ENCODE peak calls at places on chromosomes 12 and 14, in eight cellular contexts. C is left ventricle myocardium inferior, J is PC-3, R is neural progenitor cell, K is AG04450, H is esophagus muscularis mucosa, Y is testis, P is colonic mucosa. A is an unnamed sample. For H3K27me3, the result is how much of the 10 kb centered on the place peaks cover.

GRCh38 chr12:15754233-15754632 is 35.0 kb downstream of the EPS8 start:
- DNase-seq in K (no peak), Y (no peak), H (no peak), C (no peak), P (no peak), J (no peak), R (no peak), A (no peak)

GRCh38 chr12:100391856-100392255 is 35.0 kb downstream of the SLC17A8 start:
- DNase-seq in P (peak), J (peak), C (no peak), Y (no peak), R (no peak), H (no peak), K (no peak), A (peak)

GRCh38 chr12:7501031-7501585 is 2.5 kb downstream of the CD163 start:
- DNase-seq in P (no peak), J (no peak), K (no peak), H (no peak), C (no peak), Y (no peak), R (no peak), A (no peak)

GRCh38 chr14:32565256-32565655 is 236.2 kb downstream of the AKAP6 start:
- DNase-seq in H (no peak), P (no peak), K (no peak), R (no peak), J (no peak), C (no peak), Y (no peak), A (no peak)

GRCh38 chr12:49188205-49188915 is 520 bp downstream of the TUBA1A start:
- DNase-seq in R (peak), C (peak), K (no peak), P (peak), Y (peak), J (peak), H (peak), A (peak)

GRCh38 chr12:63989301-63989845 is 144.9 kb downstream of the SRGAP1 start:
- DNase-seq in C (no peak), Y (no peak), J (no peak), R (no peak), P (no peak), K (no peak), H (no peak), A (peak)

GRCh38 chr12:47576256-47576655 is 129.6 kb downstream of the RPAP3 start:
- DNase-seq in H (no peak), P (no peak), C (no peak), Y (peak), R (peak), J (no peak), K (no peak), A (no peak)

GRCh38 chr12:47282206-47282605 is 202.4 kb upstream of the AMIGO2 start:
- DNase-seq in K (no peak), R (no peak), Y (no peak), H (no peak), J (no peak), P (no peak), C (no peak), A (peak)

GRCh38 chr14:89845346-89845745 is 109.2 kb downstream of the EFCAB11 start:
- DNase-seq in J (peak), C (no peak), K (peak), R (no peak), Y (no peak), H (no peak), P (no peak), A (peak)

GRCh38 chr14:36275741-36276140 is 44.7 kb downstream of the MBIP start:
- DNase-seq in P (no peak), K (no peak), Y (no peak), J (no peak), R (peak), H (no peak), C (no peak), A (no peak)

GRCh38 chr12:76346798-76347420 is 1.3 kb downstream of the BBS10 start:
- DNase-seq in H (no peak), K (no peak), Y (peak), J (peak), C (no peak), R (peak), P (no peak), A (no peak)

GRCh38 chr14:22919601-22919921 is 612 bp upstream of the RBM23 start:
- DNase-seq in H (no peak), R (no peak), P (no peak), J (no peak), C (no peak), Y (no peak), K (no peak), A (no peak)

GRCh38 chr12:64675795-64676194 is 65.5 kb downstream of the RASSF3 start:
- DNase-seq in C (peak), Y (no peak), K (no peak), R (no peak), H (no peak), P (peak), J (peak), A (peak)

GRCh38 chr12:130846386-130846785 is 7.3 kb upstream of the STX2 start:
- DNase-seq in J (no peak), P (no peak), H (no peak), Y (no peak), R (no peak), K (no peak), C (no peak), A (no peak)

GRCh38 chr14:105323663-105324062 is 9.1 kb downstream of the PACS2 start:
- DNase-seq in R (no peak), J (no peak), C (no peak), P (no peak), Y (no peak), K (no peak), H (no peak), A (no peak)

GRCh38 chr12:96514328-96514727 is 25.0 kb downstream of the CFAP54 start:
- DNase-seq in C (no peak), Y (no peak), R (no peak), K (no peak), J (no peak), P (no peak), H (no peak), A (no peak)

GRCh38 chr14:91175802-91176201 is 61.9 kb downstream of the DGLUCY start:
- DNase-seq in R (no peak), P (no peak), C (no peak), Y (no peak), J (no peak), H (no peak), K (no peak), A (no peak)

GRCh38 chr14:21978184-21978998 is 304.8 kb upstream of the OR4E1 start:
- DNase-seq in K (no peak), C (no peak), Y (peak), P (peak), H (no peak), R (peak), J (peak), A (peak)

GRCh38 chr14:54597795-54598443 is 31.0 kb downstream of the SAMD4A start:
- DNase-seq in K (no peak), Y (no peak), R (no peak), J (peak), C (no peak), P (no peak), H (no peak), A (no peak)

GRCh38 chr12:15859136-15859535 is 23.1 kb upstream of the STRAP start:
- DNase-seq in K (no peak), Y (no peak), H (no peak), R (no peak), P (no peak), J (no peak), C (no peak), A (no peak)

GRCh38 chr12:53172352-53172751 is 8.2 kb upstream of the ZNF740 start:
- DNase-seq in Y (no peak), K (peak), C (no peak), R (no peak), J (peak), P (peak), H (no peak), A (peak)

GRCh38 chr14:84074626-84075025 is 1455.3 kb upstream of the FLRT2 start:
- DNase-seq in R (no peak), H (no peak), K (no peak), J (no peak), P (no peak), C (no peak), Y (no peak), A (no peak)

GRCh38 chr12:109617496-109617895 is 43.9 kb downstream of the MVK start:
- DNase-seq in R (no peak), K (no peak), J (no peak), P (no peak), Y (no peak), H (no peak), C (no peak), A (no peak)

GRCh38 chr12:106149096-106149784 is 10.5 kb upstream of the NUAK1 start:
- DNase-seq in Y (peak), K (no peak), J (peak), H (no peak), R (peak), P (peak), C (no peak), A (no peak)

GRCh38 chr14:22650960-22651521 is 6.9 kb upstream of the OR6J1 start:
- DNase-seq in J (peak), K (no peak), Y (no peak), P (no peak), H (no peak), C (no peak), R (no peak), A (no peak)

GRCh38 chr12:93699271-93700141 is 22.3 kb downstream of the CRADD start:
- DNase-seq in K (peak), Y (no peak), H (no peak), J (peak), R (no peak), C (no peak), P (no peak), A (no peak)

GRCh38 chr14:30826070-30826469 is 48.3 kb upstream of the COCH start:
- DNase-seq in K (no peak), Y (no peak), P (no peak), J (no peak), H (no peak), C (no peak), R (no peak), A (no peak)

GRCh38 chr12:49294086-49294803 is 702 bp upstream of the PRPH start:
- DNase-seq in K (no peak), C (no peak), P (no peak), R (peak), Y (no peak), H (no peak), J (no peak), A (peak)

GRCh38 chr14:50109342-50109741 is 7.0 kb downstream of the VCPKMT start:
- DNase-seq in R (no peak), C (no peak), Y (no peak), K (peak), H (no peak), P (no peak), J (peak), A (no peak)

GRCh38 chr14:61479746-61480502 is 158.5 kb downstream of the PRKCH start:
- DNase-seq in C (no peak), H (no peak), Y (no peak), R (no peak), J (peak), K (no peak), P (no peak), A (peak)

GRCh38 chr14:77570706-77571293 is 45.6 kb downstream of the SPTLC2 start:
- DNase-seq in R (no peak), K (no peak), C (no peak), Y (no peak), P (no peak), H (peak), J (no peak), A (peak)

GRCh38 chr12:54352022-54352531 is 12.2 kb downstream of the GPR84 start:
- DNase-seq in Y (peak), C (peak), H (no peak), P (no peak), R (peak), K (no peak), J (no peak), A (peak)

GRCh38 chr12:103546959-103547358 is 40.1 kb upstream of the STAB2 start:
- DNase-seq in K (no peak), P (no peak), J (peak), H (no peak), C (no peak), R (no peak), Y (no peak), A (no peak)

GRCh38 chr14:103078860-103079587 is 5.0 kb upstream of the LBHD2 start:
- DNase-seq in K (no peak), H (no peak), J (no peak), P (peak), R (no peak), Y (no peak), C (no peak), A (peak)

GRCh38 chr14:54369343-54369742 is 27.5 kb upstream of the CDKN3 start:
- DNase-seq in H (no peak), Y (no peak), J (no peak), C (no peak), R (no peak), K (no peak), P (no peak), A (no peak)

GRCh38 chr12:120625557-120626419 is 14.6 kb upstream of the CABP1 start:
- DNase-seq in H (no peak), P (peak), Y (peak), J (no peak), C (no peak), R (peak), K (no peak), A (no peak)

GRCh38 chr12:120631097-120631496 is 9.3 kb upstream of the CABP1 start:
- DNase-seq in K (no peak), Y (no peak), P (no peak), J (no peak), R (no peak), C (no peak), H (no peak), A (no peak)

GRCh38 chr12:120630139-120630895 is 10.1 kb upstream of the CABP1 start:
- DNase-seq in J (no peak), C (no peak), H (no peak), P (no peak), Y (no peak), R (no peak), K (no peak), A (no peak)

GRCh38 chr12:120628919-120629318 is 11.5 kb upstream of the CABP1 start:
- DNase-seq in P (peak), Y (peak), R (peak), K (no peak), J (no peak), H (no peak), C (no peak), A (no peak)
- TF ChIP-seq CTCF in P (no peak), Y (peak), R (peak), K (peak), J (peak), H (no peak), C (peak), A (no peak)

GRCh38 chr14:93788557-93789365 is 476 bp upstream of the PRIMA1 start:
- DNase-seq in R (peak), Y (peak), P (no peak), C (peak), J (peak), K (no peak), H (no peak), A (peak)

GRCh38 chr14:93787465-93788306 is 599 bp downstream of the PRIMA1 start:
- DNase-seq in P (no peak), Y (no peak), H (no peak), K (no peak), J (no peak), R (peak), C (no peak), A (no peak)

GRCh38 chr14:93790966-93791365 is 2.7 kb upstream of the PRIMA1 start:
- DNase-seq in Y (no peak), K (no peak), C (no peak), R (no peak), P (no peak), H (no peak), J (no peak), A (no peak)

GRCh38 chr14:93789366-93790130 is 1.3 kb upstream of the PRIMA1 start:
- DNase-seq in R (peak), C (no peak), P (no peak), Y (no peak), K (no peak), H (no peak), J (no peak), A (no peak)

GRCh38 chr14:93788307-93788556 is at the start of gene PRIMA1:
- DNase-seq in K (no peak), Y (no peak), J (no peak), C (no peak), P (no peak), R (no peak), H (no peak), A (no peak)
- H3K27me3 ChIP-seq in K (under half), Y (under half), J (half or more), C (half or more), P (under half), R (under half), H (under half), A (under half)

DNA sequence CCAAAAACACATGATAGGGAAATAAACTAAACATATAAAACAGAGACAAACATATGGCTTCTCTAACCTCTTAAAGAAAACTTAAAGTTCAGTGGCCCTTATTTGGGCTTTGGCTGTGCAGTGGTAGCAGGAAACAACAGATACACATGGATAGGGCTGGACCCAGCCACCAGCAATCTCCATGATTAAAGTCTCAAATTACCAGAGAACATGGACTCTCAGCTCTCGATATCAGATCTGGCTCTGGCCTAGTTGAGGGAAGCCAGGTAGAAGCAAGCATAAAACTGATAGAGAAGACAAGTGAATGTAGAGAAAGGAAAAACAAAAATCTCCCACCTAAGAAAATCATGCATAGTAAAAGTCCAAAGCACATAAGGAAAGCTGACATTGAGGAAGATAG is 164.8 kb downstream of the ITPR2 start:
- DNase-seq in C (no peak), R (no peak), H (no peak), J (no peak), Y (no peak), K (no peak), P (no peak), A (no peak)
- H3K27ac ChIP-seq in C (no peak), R (no peak), H (no peak), J (no peak), Y (no peak), K (no peak), P (no peak), A (no peak)

GRCh38 chr12:124396544-124397398 is 101.9 kb downstream of the RFLNA start:
- DNase-seq in Y (peak), J (no peak), H (no peak), P (peak), K (no peak), R (no peak), C (peak), A (no peak)

GRCh38 chr12:124393831-124394230 is 98.9 kb downstream of the RFLNA start:
- DNase-seq in Y (no peak), C (no peak), H (no peak), K (no peak), R (no peak), P (no peak), J (no peak), A (no peak)

GRCh38 chr12:124394462-124395128 is 99.7 kb downstream of the RFLNA start:
- DNase-seq in H (no peak), J (peak), Y (peak), R (no peak), P (no peak), C (no peak), K (no peak), A (no peak)

GRCh38 chr12:124395986-124396385 is 101.1 kb downstream of the RFLNA start:
- DNase-seq in H (no peak), Y (no peak), P (no peak), J (peak), C (no peak), R (no peak), K (no peak), A (no peak)

DNA sequence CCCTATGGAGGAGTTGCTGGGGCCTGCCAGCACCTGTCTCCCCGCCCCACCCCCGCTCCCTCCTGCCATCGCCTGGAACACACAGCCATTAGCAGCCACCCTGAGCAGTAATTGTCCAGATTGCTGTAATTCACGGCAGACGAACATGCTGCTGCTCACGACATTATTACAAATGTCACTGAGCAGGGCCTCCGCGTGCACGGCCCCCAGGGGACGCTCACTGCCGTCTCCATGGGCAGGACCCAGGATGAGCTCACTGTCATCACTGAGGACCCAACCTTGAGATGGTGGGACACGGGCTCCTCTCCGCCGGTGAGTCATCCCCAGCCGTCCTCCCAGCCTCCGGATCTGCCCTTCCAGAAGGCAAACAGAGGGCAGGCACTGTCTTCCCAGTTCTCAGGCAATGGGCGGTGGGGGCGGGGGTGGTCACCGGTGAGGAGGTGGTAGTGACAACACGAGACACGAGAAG is 100.4 kb downstream of the RFLNA start:
- DNase-seq in C (no peak), J (peak), P (no peak), Y (no peak), R (no peak), H (no peak), K (no peak), A (no peak)
- TF ChIP-seq CTCF in C (no peak), J (peak), P (no peak), Y (no peak), R (no peak), H (no peak), K (no peak), A (no peak)

GRCh38 chr14:94630396-94630795 is 18.2 kb downstream of the SERPINA3 start:
- DNase-seq in C (no peak), K (no peak), P (no peak), H (no peak), J (no peak), R (no peak), Y (no peak), A (no peak)

GRCh38 chr14:94631050-94631449 is 18.9 kb downstream of the SERPINA3 start:
- DNase-seq in P (no peak), Y (no peak), J (no peak), C (no peak), K (no peak), H (no peak), R (no peak), A (no peak)

GRCh38 chr14:94625353-94625635 is 13.1 kb downstream of the SERPINA3 start:
- DNase-seq in P (no peak), K (no peak), Y (no peak), J (no peak), R (no peak), H (no peak), C (no peak), A (no peak)

GRCh38 chr14:94631536-94632304 is 19.5 kb downstream of the SERPINA3 start:
- DNase-seq in P (no peak), Y (no peak), J (no peak), K (no peak), C (no peak), R (no peak), H (no peak), A (no peak)

GRCh38 chr14:94628578-94628977 is 16.4 kb downstream of the SERPINA3 start:
- DNase-seq in C (no peak), H (no peak), R (no peak), K (no peak), J (no peak), P (no peak), Y (no peak), A (no peak)
- H3K27me3 ChIP-seq in C (half or more), H (under half), R (under half), K (under half), J (under half), P (under half), Y (under half), A (under half)